ENCODE peak calls at places on chromosome 20, in six cellular contexts. One of them, this sample, is unnamed.

GRCh38 chr20:1494436-1494835 is 3.2 kb upstream of the SIRPB2 start:
- DNase-seq in neural crest cell: no peak
- DNase-seq in BJ: no peak
- DNase-seq in GM13977: no peak
- DNase-seq in foreskin fibroblast: no peak
- DNase-seq in GM12865: no peak
- DNase-seq in this sample: no peak

GRCh38 chr20:22620342-22620741 is 36.0 kb upstream of the FOXA2 start:
- DNase-seq in neural crest cell: no peak
- DNase-seq in BJ: no peak
- DNase-seq in GM13977: no peak
- DNase-seq in foreskin fibroblast: no peak
- DNase-seq in GM12865: no peak
- DNase-seq in this sample: no peak

GRCh38 chr20:21089421-21089820 is 16.7 kb downstream of the LINC00237 start:
- DNase-seq in neural crest cell: no peak
- DNase-seq in BJ: no peak
- DNase-seq in GM13977: no peak
- DNase-seq in foreskin fibroblast: no peak
- DNase-seq in GM12865: no peak
- DNase-seq in this sample: no peak

GRCh38 chr20:43666376-43667328 is at the start of gene MYBL2:
- DNase-seq in neural crest cell: peak; percentile 68
- DNase-seq in BJ: no peak
- DNase-seq in GM13977: peak; percentile 92
- DNase-seq in foreskin fibroblast: peak; percentile 39
- DNase-seq in GM12865: peak; percentile 90
- DNase-seq in this sample: peak; percentile 72

GRCh38 chr20:33437141-33437911 is 6.2 kb downstream of the SNTA1 start:
- DNase-seq in neural crest cell: no peak
- DNase-seq in BJ: no peak
- DNase-seq in GM13977: no peak
- DNase-seq in foreskin fibroblast: no peak
- DNase-seq in GM12865: no peak
- DNase-seq in this sample: no peak

GRCh38 chr20:34710861-34711574 is 6.9 kb downstream of the TP53INP2 start:
- DNase-seq in neural crest cell: no peak
- DNase-seq in BJ: no peak
- DNase-seq in GM13977: no peak
- DNase-seq in foreskin fibroblast: no peak
- DNase-seq in GM12865: no peak
- DNase-seq in this sample: no peak

GRCh38 chr20:58890073-58890453 is 37.5 kb downstream of the GNAS start:
- DNase-seq in neural crest cell: no peak
- DNase-seq in BJ: no peak
- DNase-seq in GM13977: no peak
- DNase-seq in foreskin fibroblast: no peak
- DNase-seq in GM12865: no peak
- DNase-seq in this sample: no peak

GRCh38 chr20:32966881-32967781 is 37.1 kb downstream of the SUN5 start:
- DNase-seq in neural crest cell: peak; percentile 0
- DNase-seq in BJ: no peak
- DNase-seq in GM13977: peak; percentile 29
- DNase-seq in foreskin fibroblast: no peak
- DNase-seq in GM12865: peak; percentile 76
- DNase-seq in this sample: no peak

GRCh38 chr20:34112600-34113061 is 588 bp upstream of the EIF2S2 start:
- DNase-seq in neural crest cell: peak; percentile 25
- DNase-seq in BJ: peak; percentile 13
- DNase-seq in GM13977: peak; percentile 35
- DNase-seq in foreskin fibroblast: peak; percentile 9
- DNase-seq in GM12865: peak; percentile 45
- DNase-seq in this sample: peak; percentile 28

GRCh38 chr20:32539817-32540675 is 45.1 kb downstream of the NOL4L start:
- DNase-seq in neural crest cell: no peak
- DNase-seq in BJ: no peak
- DNase-seq in GM13977: peak; percentile 54
- DNase-seq in foreskin fibroblast: no peak
- DNase-seq in GM12865: peak; percentile 73
- DNase-seq in this sample: no peak

GRCh38 chr20:25280051-25280573 is 32.2 kb downstream of the PYGB start:
- DNase-seq in neural crest cell: no peak
- DNase-seq in BJ: no peak
- DNase-seq in GM13977: no peak
- DNase-seq in foreskin fibroblast: no peak
- DNase-seq in GM12865: no peak
- DNase-seq in this sample: peak; percentile 4

GRCh38 chr20:58706975-58707681 is 14.5 kb downstream of the NPEPL1 start:
- DNase-seq in neural crest cell: no peak
- DNase-seq in BJ: no peak
- DNase-seq in GM13977: no peak
- DNase-seq in foreskin fibroblast: no peak
- DNase-seq in GM12865: no peak
- DNase-seq in this sample: no peak

GRCh38 chr20:4384961-4385360 is 336.7 kb upstream of the PRND start:
- DNase-seq in neural crest cell: no peak
- DNase-seq in BJ: no peak
- DNase-seq in GM13977: no peak
- DNase-seq in foreskin fibroblast: no peak
- DNase-seq in GM12865: no peak
- DNase-seq in this sample: no peak

GRCh38 chr20:23540624-23541023 is 27.7 kb downstream of the CST9L start:
- DNase-seq in neural crest cell: no peak
- DNase-seq in BJ: no peak
- DNase-seq in GM13977: no peak
- DNase-seq in foreskin fibroblast: no peak
- DNase-seq in GM12865: no peak
- DNase-seq in this sample: no peak

GRCh38 chr20:32991386-32991785 is 12.8 kb downstream of the SUN5 start:
- DNase-seq in neural crest cell: no peak
- DNase-seq in BJ: no peak
- DNase-seq in GM13977: no peak
- DNase-seq in foreskin fibroblast: no peak
- DNase-seq in GM12865: no peak
- DNase-seq in this sample: no peak

GRCh38 chr20:24149175-24149574 is 160.6 kb upstream of the GGTLC1 start:
- DNase-seq in neural crest cell: no peak
- DNase-seq in BJ: no peak
- DNase-seq in GM13977: no peak
- DNase-seq in foreskin fibroblast: no peak
- DNase-seq in GM12865: no peak
- DNase-seq in this sample: no peak

GRCh38 chr20:36573103-36573797 is at the start of gene TGIF2:
- DNase-seq in neural crest cell: peak; percentile 87
- DNase-seq in BJ: peak; percentile 37
- DNase-seq in GM13977: peak; percentile 100
- DNase-seq in foreskin fibroblast: peak; percentile 79
- DNase-seq in GM12865: peak; percentile 95
- DNase-seq in this sample: peak; percentile 80

GRCh38 chr20:19832875-19833274 is 74.8 kb downstream of the RIN2 start:
- DNase-seq in neural crest cell: no peak
- DNase-seq in BJ: no peak
- DNase-seq in GM13977: no peak
- DNase-seq in foreskin fibroblast: no peak
- DNase-seq in GM12865: no peak
- DNase-seq in this sample: peak; percentile 48

GRCh38 chr20:22502731-22503191 is 81.6 kb downstream of the FOXA2 start:
- DNase-seq in neural crest cell: no peak
- DNase-seq in BJ: no peak
- DNase-seq in GM13977: no peak
- DNase-seq in foreskin fibroblast: no peak
- DNase-seq in GM12865: no peak
- DNase-seq in this sample: no peak

GRCh38 chr20:25066386-25066785 is 8.4 kb upstream of the ACSS1 start:
- DNase-seq in neural crest cell: no peak
- DNase-seq in BJ: no peak
- DNase-seq in GM13977: no peak
- DNase-seq in foreskin fibroblast: no peak
- DNase-seq in GM12865: no peak
- DNase-seq in this sample: no peak

GRCh38 chr20:35617397-35618031 is 1.9 kb downstream of the SPAG4 start:
- DNase-seq in neural crest cell: peak; percentile 33
- DNase-seq in BJ: no peak
- DNase-seq in GM13977: peak; percentile 70
- DNase-seq in foreskin fibroblast: peak; percentile 80
- DNase-seq in GM12865: peak; percentile 78
- DNase-seq in this sample: peak; percentile 62

GRCh38 chr20:32622585-32623468 is 37.7 kb upstream of the NOL4L start:
- DNase-seq in neural crest cell: no peak
- DNase-seq in BJ: no peak
- DNase-seq in GM13977: no peak
- DNase-seq in foreskin fibroblast: no peak
- DNase-seq in GM12865: no peak
- DNase-seq in this sample: no peak

GRCh38 chr20:34861386-34862084 is 11.1 kb downstream of the GGT7 start:
- DNase-seq in neural crest cell: no peak
- DNase-seq in BJ: no peak
- DNase-seq in GM13977: peak; percentile 18
- DNase-seq in foreskin fibroblast: no peak
- DNase-seq in GM12865: no peak
- DNase-seq in this sample: peak; percentile 27

GRCh38 chr20:31861346-31862156 is 8.8 kb downstream of the DUSP15 start:
- DNase-seq in neural crest cell: peak; percentile 88
- DNase-seq in BJ: no peak
- DNase-seq in GM13977: peak; percentile 97
- DNase-seq in foreskin fibroblast: peak; percentile 31
- DNase-seq in GM12865: peak; percentile 86
- DNase-seq in this sample: peak; percentile 85

GRCh38 chr20:50855498-50856474 is 60.9 kb downstream of the BCAS4 start:
- DNase-seq in neural crest cell: no peak
- DNase-seq in BJ: no peak
- DNase-seq in GM13977: no peak
- DNase-seq in foreskin fibroblast: peak; percentile 24
- DNase-seq in GM12865: no peak
- DNase-seq in this sample: no peak
- TF ChIP-seq CTCF in neural crest cell: no peak
- TF ChIP-seq CTCF in BJ: no peak
- TF ChIP-seq CTCF in GM13977: no peak
- TF ChIP-seq CTCF in foreskin fibroblast: no peak
- TF ChIP-seq CTCF in GM12865: no peak
- TF ChIP-seq CTCF in this sample: no peak

GRCh38 chr20:62805365-62805710 is 703 bp downstream of the OGFR start:
- DNase-seq in neural crest cell: no peak
- DNase-seq in BJ: no peak
- DNase-seq in GM13977: no peak
- DNase-seq in foreskin fibroblast: no peak
- DNase-seq in GM12865: no peak
- DNase-seq in this sample: no peak

GRCh38 chr20:62805711-62806382 is 1.2 kb downstream of the OGFR start:
- DNase-seq in neural crest cell: peak; percentile 69
- DNase-seq in BJ: no peak
- DNase-seq in GM13977: no peak
- DNase-seq in foreskin fibroblast: no peak
- DNase-seq in GM12865: no peak
- DNase-seq in this sample: no peak

GRCh38 chr20:62804021-62804631 is 509 bp upstream of the OGFR start:
- DNase-seq in neural crest cell: no peak
- DNase-seq in BJ: no peak
- DNase-seq in GM13977: no peak
- DNase-seq in foreskin fibroblast: no peak
- DNase-seq in GM12865: peak; percentile 38
- DNase-seq in this sample: no peak

GRCh38 chr20:62806383-62807050 is 1.9 kb downstream of the OGFR start:
- DNase-seq in neural crest cell: no peak
- DNase-seq in BJ: no peak
- DNase-seq in GM13977: no peak
- DNase-seq in foreskin fibroblast: no peak
- DNase-seq in GM12865: no peak
- DNase-seq in this sample: no peak

GRCh38 chr20:62804632-62805364 is at the start of gene OGFR:
- DNase-seq in neural crest cell: no peak
- DNase-seq in BJ: no peak
- DNase-seq in GM13977: peak; percentile 96
- DNase-seq in foreskin fibroblast: no peak
- DNase-seq in GM12865: peak; percentile 80
- DNase-seq in this sample: peak; percentile 60
- TF ChIP-seq CTCF in neural crest cell: no peak
- TF ChIP-seq CTCF in BJ: no peak
- TF ChIP-seq CTCF in GM13977: no peak
- TF ChIP-seq CTCF in foreskin fibroblast: no peak
- TF ChIP-seq CTCF in GM12865: no peak
- TF ChIP-seq CTCF in this sample: no peak

GRCh38 chr20:48129319-48129973 is 344.2 kb upstream of the SULF2 start:
- DNase-seq in neural crest cell: no peak
- DNase-seq in BJ: no peak
- DNase-seq in GM13977: no peak
- DNase-seq in foreskin fibroblast: no peak
- DNase-seq in GM12865: no peak
- DNase-seq in this sample: no peak
- TF ChIP-seq CTCF in neural crest cell: no peak
- TF ChIP-seq CTCF in BJ: no peak
- TF ChIP-seq CTCF in GM13977: no peak
- TF ChIP-seq CTCF in foreskin fibroblast: no peak
- TF ChIP-seq CTCF in GM12865: no peak
- TF ChIP-seq CTCF in this sample: no peak

GRCh38 chr20:18645196-18645745 is 57.4 kb downstream of the DTD1 start:
- DNase-seq in neural crest cell: no peak
- DNase-seq in BJ: no peak
- DNase-seq in GM13977: no peak
- DNase-seq in foreskin fibroblast: no peak
- DNase-seq in GM12865: no peak
- DNase-seq in this sample: no peak

GRCh38 chr20:18637296-18637695 is 49.4 kb downstream of the DTD1 start:
- DNase-seq in neural crest cell: no peak
- DNase-seq in BJ: no peak
- DNase-seq in GM13977: no peak
- DNase-seq in foreskin fibroblast: peak; percentile 37
- DNase-seq in GM12865: no peak
- DNase-seq in this sample: no peak

GRCh38 chr20:18634501-18634900 is 46.6 kb downstream of the DTD1 start:
- DNase-seq in neural crest cell: no peak
- DNase-seq in BJ: no peak
- DNase-seq in GM13977: no peak
- DNase-seq in foreskin fibroblast: no peak
- DNase-seq in GM12865: no peak
- DNase-seq in this sample: no peak

GRCh38 chr20:18638768-18639167 is 50.9 kb downstream of the DTD1 start:
- DNase-seq in neural crest cell: no peak
- DNase-seq in BJ: no peak
- DNase-seq in GM13977: no peak
- DNase-seq in foreskin fibroblast: no peak
- DNase-seq in GM12865: no peak
- DNase-seq in this sample: no peak

DNA sequence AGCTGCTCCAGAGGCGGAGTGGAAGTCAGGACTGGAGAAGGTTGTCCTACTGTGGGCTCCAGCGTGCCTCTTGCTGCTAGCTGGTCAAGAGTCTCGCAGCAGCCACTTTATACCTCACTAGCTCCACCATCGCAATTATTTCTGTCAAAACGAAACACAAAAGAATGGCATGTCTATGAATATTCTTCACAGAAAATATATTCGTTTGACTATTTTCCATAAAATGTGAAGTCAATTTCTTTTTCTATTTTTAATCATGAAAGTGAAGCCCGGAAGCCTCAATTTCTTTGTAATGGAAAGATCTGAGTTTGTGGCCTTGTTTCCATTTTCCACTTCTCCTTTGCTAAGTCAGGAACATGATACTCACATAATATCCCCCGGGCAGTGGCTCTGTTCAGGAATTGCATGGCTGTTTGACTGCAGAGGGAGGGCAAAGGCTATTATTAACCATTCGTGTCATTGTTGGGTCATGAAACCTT is 51.7 kb downstream of the DTD1 start:
- DNase-seq in neural crest cell: no peak
- DNase-seq in BJ: no peak
- DNase-seq in GM13977: no peak
- DNase-seq in foreskin fibroblast: no peak
- DNase-seq in GM12865: peak; percentile 8
- DNase-seq in this sample: no peak
- TF ChIP-seq CTCF in neural crest cell: no peak
- TF ChIP-seq CTCF in BJ: no peak
- TF ChIP-seq CTCF in GM13977: no peak
- TF ChIP-seq CTCF in foreskin fibroblast: no peak
- TF ChIP-seq CTCF in GM12865: no peak
- TF ChIP-seq CTCF in this sample: no peak

This sample was measured in WERI-Rb-1.